ENCODE peak calls at places on chromosomes 6 and 20, in eight cellular contexts. B, K, E, Z, O, U, G and R are unnamed samples.

GRCh38 chr6:54579011-54579410 is 267.6 kb upstream of the FAM83B start:
- DNase-seq in G (no peak), U (no peak), E (no peak), K (no peak), Z (peak; percentile 46), O (no peak), B (no peak), R (no peak)

GRCh38 chr20:49729780-49730179 is 16.1 kb upstream of the B4GALT5 start:
- DNase-seq in Z (peak; percentile 82), G (no peak), E (peak; percentile 6), O (no peak), K (no peak), B (no peak), U (no peak), R (no peak)

GRCh38 chr20:846894-847278 is 13.4 kb downstream of the FAM110A start:
- DNase-seq in E (no peak), O (no peak), Z (no peak), U (no peak), K (no peak), B (no peak), G (peak; percentile 69), R (no peak)

GRCh38 chr6:169967687-169968086 is 216.3 kb downstream of the ERMARD start:
- DNase-seq in G (no peak), K (no peak), E (no peak), U (no peak), O (peak; percentile 58), B (no peak), Z (no peak), R (no peak)

GRCh38 chr6:169568314-169569087 is 133.3 kb downstream of the WDR27 start:
- DNase-seq in O (no peak), Z (no peak), G (no peak), B (no peak), K (no peak), E (no peak), U (no peak), R (no peak)

GRCh38 chr6:100839419-100839818 is 41.7 kb downstream of the ASCC3 start:
- DNase-seq in G (no peak), U (no peak), K (no peak), O (no peak), Z (no peak), E (no peak), B (no peak), R (no peak)

GRCh38 chr6:75393806-75394205 is 99.8 kb downstream of the FILIP1 start:
- DNase-seq in K (no peak), O (no peak), B (no peak), G (no peak), E (no peak), Z (no peak), U (no peak), R (no peak)

GRCh38 chr6:147691436-147691835 is 182.9 kb downstream of the SAMD5 start:
- DNase-seq in U (no peak), B (no peak), E (no peak), K (peak; percentile 10), Z (no peak), G (no peak), O (no peak), R (no peak)

GRCh38 chr20:40863337-40863919 is 165.2 kb upstream of the TOP1 start:
- DNase-seq in G (no peak), U (no peak), B (no peak), E (no peak), O (no peak), Z (no peak), K (no peak), R (no peak)

GRCh38 chr20:47620808-47621805 is 119.4 kb downstream of the NCOA3 start:
- DNase-seq in Z (peak; percentile 62), U (no peak), K (peak; percentile 86), B (peak; percentile 71), G (no peak), O (no peak), E (peak; percentile 42), R (peak; percentile 64)

GRCh38 chr6:16802071-16802470 is 40.8 kb upstream of the ATXN1 start:
- DNase-seq in Z (peak; percentile 92), G (no peak), U (no peak), B (no peak), K (no peak), O (no peak), E (no peak), R (no peak)

GRCh38 chr20:14997791-14998190 is 660.4 kb upstream of the FLRT3 start:
- DNase-seq in B (peak; percentile 73), U (no peak), O (no peak), K (peak; percentile 92), Z (peak; percentile 72), G (no peak), E (peak; percentile 83), R (peak; percentile 76)

GRCh38 chr6:72078096-72078495 is 191.7 kb downstream of the RIMS1 start:
- DNase-seq in B (no peak), Z (no peak), G (no peak), E (no peak), O (no peak), K (no peak), U (no peak), R (no peak)

GRCh38 chr6:161486326-161486725 is 212.5 kb upstream of the AGPAT4 start:
- DNase-seq in K (peak; percentile 72), Z (peak; percentile 84), B (peak; percentile 64), G (no peak), O (no peak), E (peak; percentile 43), U (no peak), R (peak; percentile 87)

GRCh38 chr6:3850451-3851203 is 1.5 kb downstream of the FAM50B start:
- DNase-seq in B (no peak), U (no peak), G (peak; percentile 23), E (no peak), K (no peak), O (peak; percentile 78), Z (no peak), R (no peak)

GRCh38 chr20:47181056-47181862 is 175.2 kb downstream of the ZMYND8 start:
- DNase-seq in O (no peak), U (no peak), B (peak; percentile 82), K (peak; percentile 89), Z (peak; percentile 78), E (peak; percentile 77), G (no peak), R (peak; percentile 96)

GRCh38 chr20:54167909-54168872 is 5.6 kb downstream of the CYP24A1 start:
- DNase-seq in O (no peak), Z (peak; percentile 34), G (no peak), E (no peak), K (peak; percentile 99), U (no peak), B (peak; percentile 92), R (peak; percentile 87)

GRCh38 chr6:31837612-31838553 is 10.3 kb downstream of the HSPA1B start:
- DNase-seq in B (no peak), G (no peak), Z (no peak), K (no peak), U (no peak), E (no peak), O (no peak), R (no peak)

GRCh38 chr6:105807905-105808304 is 278.2 kb upstream of the PRDM1 start:
- DNase-seq in G (no peak), B (no peak), U (no peak), K (no peak), Z (no peak), O (no peak), E (no peak), R (no peak)

GRCh38 chr6:10000461-10000992 is 414.3 kb downstream of the TFAP2A start:
- DNase-seq in E (no peak), O (no peak), Z (no peak), K (peak; percentile 40), U (no peak), G (no peak), B (peak; percentile 31), R (peak; percentile 12)

GRCh38 chr6:42735976-42736375 is 9.9 kb downstream of the TBCC start:
- DNase-seq in K (no peak), O (no peak), U (no peak), Z (no peak), E (no peak), B (no peak), G (no peak), R (no peak)
- TF ChIP-seq CTCF in K (no peak), O (no peak), U (no peak), Z (no peak), E (no peak), B (no peak), G (no peak), R (no peak)

GRCh38 chr6:130602151-130602770 is 224.9 kb upstream of the SMLR1 start:
- DNase-seq in Z (peak; percentile 99), K (peak; percentile 95), E (peak; percentile 96), B (peak; percentile 30), G (no peak), U (no peak), O (no peak), R (peak; percentile 97)
- H3K27ac ChIP-seq in Z (peak overlapping the region; percentile 79), K (peak overlapping the region; percentile 92), E (peak overlapping the region; percentile 93), B (no peak overlapping the region), G (no peak overlapping the region), U (no peak overlapping the region), O (no peak overlapping the region), R (peak overlapping the region; percentile 68)

GRCh38 chr6:145736854-145737181 is 1.5 kb upstream of the EPM2A start:
- DNase-seq in U (no peak), B (no peak), G (no peak), E (no peak), Z (peak; percentile 66), K (no peak), O (no peak), R (no peak)

GRCh38 chr6:145733207-145733606 is 2.1 kb downstream of the EPM2A start:
- DNase-seq in E (no peak), Z (no peak), G (no peak), B (no peak), U (no peak), O (no peak), K (no peak), R (no peak)

GRCh38 chr6:145733770-145734169 is 1.6 kb downstream of the EPM2A start:
- DNase-seq in Z (peak; percentile 31), K (no peak), B (no peak), U (no peak), E (no peak), O (no peak), G (no peak), R (no peak)

GRCh38 chr6:145734486-145735355 is 599 bp downstream of the EPM2A start:
- DNase-seq in B (peak; percentile 91), Z (peak; percentile 93), E (peak; percentile 84), O (peak; percentile 91), K (peak; percentile 80), U (peak; percentile 88), G (peak; percentile 66), R (peak; percentile 90)

GRCh38 chr6:145735356-145736165 is at the start of gene EPM2A:
- DNase-seq in O (peak; percentile 89), Z (peak; percentile 87), K (peak; percentile 70), B (peak; percentile 79), U (peak; percentile 85), E (peak; percentile 67), G (peak; percentile 53), R (peak; percentile 80)
- TF ChIP-seq CTCF in O (no peak), Z (no peak), K (no peak), B (no peak), U (no peak), E (peak; percentile 18), G (no peak), R (no peak)

GRCh38 chr20:17956099-17956685 is 12.4 kb downstream of the SNX5 start:
- DNase-seq in E (no peak), K (no peak), O (no peak), U (no peak), Z (no peak), G (no peak), B (no peak), R (no peak)
- H3K27ac ChIP-seq in E (no peak overlapping the region), K (no peak overlapping the region), O (no peak overlapping the region), U (no peak overlapping the region), Z (no peak overlapping the region), G (no peak overlapping the region), B (no peak overlapping the region), R (no peak overlapping the region)

GRCh38 chr6:167512926-167513325 is 188.0 kb downstream of the TTLL2 start:
- DNase-seq in K (no peak), B (no peak), O (no peak), Z (no peak), G (no peak), E (no peak), U (no peak), R (no peak)
- TF ChIP-seq CTCF in K (no peak), B (no peak), O (no peak), Z (no peak), G (no peak), E (no peak), U (no peak), R (no peak)